ENCODE peak calls at places on chromosome 7, in ten cellular contexts. V is fibroblast of lung; M is CD8-positive, alpha-beta T cell; S is stomach; T is ovary; D is MM.1S; O is suprapubic skin; P is gastrocnemius medialis; R is left lung; X is CD4-positive, alpha-beta T cell. W is an unnamed sample. For H3K27me3, the result is how much of the 10 kb centered on the place peaks cover.

GRCh38 chr7:78924581-78924980 is 528.9 kb downstream of the MAGI2 start:
- DNase-seq in X (no peak), V (peak), M (no peak), T (no peak), S (no peak), D (no peak), R (no peak), P (no peak), O (no peak), W (no peak)

GRCh38 chr7:141073173-141073640 is 657 bp upstream of the TMEM178B start:
- DNase-seq in P (no peak), O (no peak), M (no peak), V (peak), S (no peak), T (no peak), R (no peak), D (peak), X (no peak), W (no peak)

GRCh38 chr7:100822236-100823139 is 4.8 kb downstream of the EPHB4 start:
- DNase-seq in M (no peak), P (no peak), X (no peak), S (no peak), O (no peak), D (no peak), R (no peak), V (no peak), T (peak), W (no peak)

GRCh38 chr7:132618271-132618955 is 42.1 kb upstream of the PLXNA4 start:
- DNase-seq in R (no peak), O (no peak), S (no peak), D (no peak), V (no peak), T (no peak), M (no peak), P (no peak), X (no peak), W (no peak)

GRCh38 chr7:142866361-142867096 is 11.7 kb downstream of the EPHB6 start:
- DNase-seq in S (peak), V (peak), X (no peak), D (peak), T (no peak), M (no peak), R (peak), P (no peak), O (no peak), W (no peak)

GRCh38 chr7:112782498-112782897 is 7.7 kb downstream of the TMEM168 start:
- DNase-seq in T (no peak), X (no peak), S (no peak), O (no peak), P (no peak), M (no peak), D (no peak), R (no peak), V (peak), W (no peak)

GRCh38 chr7:157558061-157558460 is 221.3 kb downstream of the DNAJB6 start:
- DNase-seq in O (peak), T (no peak), X (no peak), P (no peak), S (no peak), R (peak), M (no peak), V (no peak), D (no peak), W (no peak)

GRCh38 chr7:141617280-141617679 is 66.1 kb downstream of the AGK start:
- DNase-seq in V (no peak), X (no peak), M (no peak), P (no peak), D (no peak), T (no peak), O (no peak), R (no peak), S (no peak), W (no peak)

GRCh38 chr7:135710417-135711138 is 17.4 kb downstream of the SLC13A4 start:
- DNase-seq in X (no peak), V (no peak), T (no peak), D (no peak), S (no peak), O (no peak), M (no peak), R (no peak), P (no peak), W (no peak)

GRCh38 chr7:150368098-150368883 is at the start of gene REPIN1:
- DNase-seq in D (peak), T (peak), O (peak), S (peak), M (peak), V (peak), P (peak), X (peak), R (peak), W (peak)

GRCh38 chr7:64308019-64308275 is 5.8 kb upstream of the ZNF736 start:
- DNase-seq in T (peak), D (no peak), M (no peak), V (no peak), R (no peak), X (no peak), O (no peak), P (no peak), S (no peak), W (no peak)

GRCh38 chr7:133491846-133492652 is 239.2 kb downstream of the EXOC4 start:
- DNase-seq in P (no peak), D (no peak), O (no peak), T (no peak), R (no peak), M (no peak), V (no peak), S (no peak), X (no peak), W (no peak)

GRCh38 chr7:411677-412312 is 107.9 kb downstream of the PDGFA start:
- DNase-seq in O (peak), M (no peak), X (peak), P (no peak), S (no peak), T (no peak), D (no peak), V (no peak), R (peak), W (no peak)

GRCh38 chr7:122038904-122039303 is 105.1 kb downstream of the AASS start:
- DNase-seq in D (no peak), T (no peak), O (no peak), X (no peak), S (no peak), P (no peak), R (no peak), M (no peak), V (no peak), W (no peak)

GRCh38 chr7:45088821-45089313 is at the start of gene NACAD:
- DNase-seq in M (no peak), X (no peak), V (no peak), S (peak), P (no peak), T (peak), D (no peak), O (peak), R (peak), W (no peak)

GRCh38 chr7:99141756-99142726 is 1.9 kb downstream of the SMURF1 start:
- DNase-seq in D (no peak), V (peak), X (peak), O (peak), S (peak), R (peak), M (peak), T (peak), P (peak), W (peak)

GRCh38 chr7:158023563-158024350 is 563.9 kb downstream of the PTPRN2 start:
- DNase-seq in P (no peak), M (no peak), R (peak), D (peak), V (no peak), S (peak), T (no peak), X (no peak), O (no peak), W (no peak)

GRCh38 chr7:84614821-84615506 is 420.4 kb upstream of the SEMA3A start:
- DNase-seq in V (peak), T (no peak), P (no peak), M (no peak), R (no peak), O (no peak), X (no peak), S (no peak), D (no peak), W (no peak)

GRCh38 chr7:111872837-111873646 is 310.8 kb upstream of the IMMP2L start:
- DNase-seq in V (no peak), O (no peak), D (no peak), T (no peak), M (no peak), P (no peak), R (no peak), S (no peak), X (no peak), W (no peak)

GRCh38 chr7:50660830-50661175 is 95.6 kb upstream of the DDC start:
- DNase-seq in D (no peak), R (no peak), O (no peak), X (no peak), T (no peak), S (no peak), V (no peak), P (no peak), M (no peak), W (no peak)

GRCh38 chr7:84674236-84674913 is 479.8 kb upstream of the SEMA3A start:
- DNase-seq in P (no peak), T (no peak), R (no peak), O (no peak), X (no peak), D (no peak), V (peak), S (no peak), M (no peak), W (no peak)

GRCh38 chr7:112485766-112486165 is 5.0 kb downstream of the LSMEM1 start:
- DNase-seq in D (no peak), O (no peak), S (no peak), R (no peak), X (no peak), V (peak), P (no peak), T (no peak), M (no peak), W (no peak)

GRCh38 chr7:48255046-48255445 is 83.8 kb downstream of the ABCA13 start:
- DNase-seq in S (no peak), P (no peak), T (no peak), M (no peak), X (no peak), O (no peak), R (no peak), D (peak), V (peak), W (no peak)

GRCh38 chr7:142516038-142516501 is 233.2 kb upstream of the PRSS1 start:
- DNase-seq in M (no peak), X (peak), R (peak), P (no peak), T (no peak), O (no peak), D (peak), V (peak), S (no peak), W (peak)

GRCh38 chr7:151247016-151247580 is 1.4 kb downstream of the SMARCD3 start:
- DNase-seq in P (peak), M (no peak), D (no peak), O (peak), R (no peak), V (no peak), S (no peak), T (no peak), X (no peak), W (no peak)

GRCh38 chr7:6365451-6365850 is 82.3 kb downstream of the DAGLB start:
- DNase-seq in V (no peak), S (no peak), R (no peak), O (no peak), P (no peak), M (no peak), X (no peak), T (no peak), D (no peak), W (no peak)

GRCh38 chr7:140165422-140165821 is 11.4 kb downstream of the KDM7A start:
- DNase-seq in D (no peak), R (no peak), V (peak), X (no peak), M (no peak), O (no peak), P (no peak), S (no peak), T (no peak), W (peak)

GRCh38 chr7:79452495-79453265 is 787 bp downstream of the MAGI2 start:
- DNase-seq in X (no peak), S (no peak), T (peak), O (peak), P (no peak), V (peak), D (no peak), R (peak), M (no peak), W (no peak)

GRCh38 chr7:142795339-142795863 is 24.6 kb downstream of the PRSS2 start:
- DNase-seq in D (no peak), S (no peak), M (peak), T (no peak), R (no peak), V (no peak), P (no peak), X (peak), O (peak), W (no peak)

GRCh38 chr7:42035205-42035604 is 201.8 kb downstream of the GLI3 start:
- DNase-seq in T (no peak), P (no peak), S (no peak), D (no peak), O (no peak), X (no peak), V (peak), M (no peak), R (no peak), W (no peak)

GRCh38 chr7:159060440-159060839 is 84.2 kb downstream of the VIPR2 start:
- DNase-seq in S (no peak), T (no peak), X (no peak), M (no peak), D (no peak), R (no peak), O (no peak), V (no peak), P (no peak), W (no peak)

GRCh38 chr7:135205850-135206249 is 5.5 kb downstream of the WDR91 start:
- DNase-seq in X (no peak), D (no peak), P (no peak), S (no peak), O (no peak), T (no peak), M (no peak), R (no peak), V (no peak), W (no peak)

GRCh38 chr7:142511801-142512200 is 237.5 kb upstream of the PRSS1 start:
- DNase-seq in P (no peak), X (no peak), V (no peak), M (no peak), O (no peak), T (no peak), S (no peak), R (no peak), D (no peak), W (no peak)

GRCh38 chr7:149859369-149859768 is 14.4 kb upstream of the ATP6V0E2 start:
- DNase-seq in P (no peak), S (no peak), X (no peak), O (no peak), T (no peak), V (no peak), D (no peak), M (no peak), R (no peak), W (no peak)

GRCh38 chr7:12802070-12802469 is 114.6 kb downstream of the ARL4A start:
- DNase-seq in S (peak), O (peak), V (no peak), X (no peak), R (no peak), T (no peak), D (no peak), M (no peak), P (no peak), W (no peak)

GRCh38 chr7:141418087-141418486 is 133.1 kb upstream of the AGK start:
- DNase-seq in D (no peak), T (no peak), S (no peak), V (no peak), R (no peak), X (no peak), O (no peak), P (no peak), M (no peak), W (no peak)

GRCh38 chr7:30896041-30896440 is 15.6 kb upstream of the AQP1 start:
- DNase-seq in M (no peak), R (no peak), X (no peak), V (no peak), O (no peak), P (no peak), S (no peak), D (no peak), T (no peak), W (no peak)

GRCh38 chr7:132242192-132242812 is 334.0 kb downstream of the PLXNA4 start:
- DNase-seq in V (no peak), R (no peak), S (no peak), P (no peak), X (no peak), T (no peak), O (no peak), M (no peak), D (no peak), W (no peak)

DNA sequence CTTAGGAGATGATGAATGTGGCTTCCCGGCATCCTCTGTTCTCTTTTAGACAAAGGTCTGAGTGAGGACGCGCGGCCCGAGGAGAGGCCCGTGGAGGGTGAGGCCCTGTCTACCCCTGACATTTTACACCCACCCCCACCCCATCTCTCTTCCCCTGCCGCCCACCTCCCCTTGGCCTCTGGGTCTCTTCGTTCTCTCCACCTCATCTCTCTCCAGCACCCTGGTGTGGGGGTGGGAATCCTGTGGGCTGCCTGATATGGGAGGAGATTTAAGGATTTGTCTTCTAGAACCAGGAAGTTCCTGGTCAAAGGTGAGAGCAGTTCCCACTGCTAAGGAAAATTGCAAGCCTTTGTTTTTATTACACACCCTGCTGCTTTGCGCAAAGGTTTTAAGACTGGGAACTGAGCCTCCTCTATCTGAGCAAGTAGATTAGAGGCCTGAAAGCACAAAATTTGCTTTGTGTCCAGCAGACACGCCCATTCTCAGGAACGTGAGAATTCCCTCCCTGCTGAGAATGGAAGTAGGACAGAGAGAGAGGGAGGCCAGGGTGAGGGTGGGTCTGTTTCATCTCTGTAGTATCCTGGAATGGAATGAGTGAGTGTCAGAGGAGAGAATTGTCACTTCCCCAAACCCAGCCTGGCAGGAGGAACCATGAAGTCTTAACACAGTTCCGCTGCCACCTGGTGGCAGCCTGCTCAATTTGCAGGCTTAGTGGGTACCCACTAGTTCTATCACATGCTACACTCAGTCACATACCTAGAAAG is 91.2 kb downstream of the GTF2IRD1 start:
- DNase-seq in M (no peak), T (no peak), O (no peak), V (peak), S (peak), P (no peak), X (no peak), D (peak), R (peak), W (peak)
- TF ChIP-seq CTCF in M (no peak), T (no peak), O (no peak), V (peak), S (peak), P (peak), X (peak), D (peak), R (peak), W (peak)

DNA sequence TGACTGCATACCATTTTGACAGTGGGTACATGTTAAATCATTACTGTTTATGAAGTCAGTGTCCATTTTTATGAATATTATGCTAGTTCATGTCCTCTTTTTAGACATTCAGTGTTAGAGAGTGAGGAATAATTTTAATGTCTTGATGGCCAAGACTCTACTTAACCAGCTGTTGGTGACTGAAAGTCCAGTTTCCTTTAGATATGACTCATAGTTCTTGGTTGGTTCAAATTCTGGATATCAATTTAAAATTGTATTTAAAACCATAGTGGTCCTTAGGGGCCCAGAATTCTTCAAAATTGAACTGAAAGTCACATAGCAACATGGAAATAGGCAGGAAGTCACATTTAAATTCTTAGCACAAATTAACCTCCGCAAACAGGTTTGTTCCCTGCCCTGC is 196.5 kb upstream of the PRPS1L1 start:
- DNase-seq in V (no peak), D (no peak), S (no peak), O (no peak), R (no peak), X (no peak), P (no peak), M (no peak), T (no peak), W (no peak)
- H3K27me3 ChIP-seq in V (under half), D (under half), S (under half), O (under half), R (under half), X (under half), P (under half), M (under half), T (under half), W (under half)

GRCh38 chr7:95213148-95213547 is 111.2 kb downstream of the PON1 start:
- DNase-seq in V (no peak), X (no peak), P (no peak), O (no peak), T (no peak), D (no peak), S (no peak), M (no peak), R (no peak), W (no peak)

GRCh38 chr7:95209276-95209675 is 115.1 kb downstream of the PON1 start:
- DNase-seq in M (no peak), T (no peak), R (no peak), P (no peak), D (no peak), X (no peak), V (peak), O (no peak), S (no peak), W (no peak)

GRCh38 chr7:95213809-95214492 is 110.4 kb downstream of the PON1 start:
- DNase-seq in P (peak), S (no peak), V (peak), X (no peak), M (no peak), D (no peak), T (no peak), R (peak), O (peak), W (no peak)

GRCh38 chr7:95205821-95206220 is 118.5 kb downstream of the PON1 start:
- DNase-seq in S (no peak), M (no peak), R (no peak), D (no peak), P (no peak), X (no peak), T (no peak), V (peak), O (no peak), W (peak)

GRCh38 chr7:95209778-95210177 is 114.6 kb downstream of the PON1 start:
- DNase-seq in M (no peak), V (peak), R (no peak), O (no peak), S (no peak), T (no peak), P (no peak), X (no peak), D (no peak), W (no peak)
- H3K27ac ChIP-seq in M (no peak), V (no peak), R (no peak), O (no peak), S (no peak), T (no peak), P (no peak), X (no peak), D (no peak), W (no peak)

GRCh38 chr7:137747359-137748031 is 99.3 kb downstream of the DGKI start:
- DNase-seq in X (no peak), P (no peak), R (no peak), M (no peak), V (no peak), D (no peak), T (no peak), O (no peak), S (no peak), W (no peak)
- TF ChIP-seq CTCF in X (no peak), P (no peak), R (no peak), M (no peak), V (no peak), D (no peak), T (no peak), O (no peak), S (no peak), W (no peak)

GRCh38 chr7:105768117-105768516 is 108.3 kb downstream of the ATXN7L1 start:
- DNase-seq in T (no peak), S (no peak), V (no peak), R (no peak), X (no peak), D (no peak), P (no peak), O (no peak), M (no peak), W (no peak)

GRCh38 chr7:105765846-105766245 is 110.6 kb downstream of the ATXN7L1 start:
- DNase-seq in S (no peak), X (no peak), D (no peak), R (no peak), O (no peak), M (no peak), P (no peak), V (no peak), T (no peak), W (no peak)

GRCh38 chr7:105766421-105767191 is 109.8 kb downstream of the ATXN7L1 start:
- DNase-seq in T (no peak), M (no peak), S (no peak), V (peak), O (no peak), X (no peak), P (no peak), D (no peak), R (no peak), W (no peak)

GRCh38 chr7:105760549-105761447 is 115.6 kb downstream of the ATXN7L1 start:
- DNase-seq in V (peak), S (no peak), R (no peak), O (no peak), T (no peak), D (no peak), P (no peak), X (peak), M (no peak), W (no peak)

GRCh38 chr7:105764506-105764905 is 111.9 kb downstream of the ATXN7L1 start:
- DNase-seq in V (no peak), D (no peak), S (no peak), R (no peak), M (no peak), T (no peak), O (no peak), P (no peak), X (no peak), W (no peak)
- H3K27me3 ChIP-seq in V (under half), D (under half), S (under half), R (under half), M (under half), T (under half), O (under half), P (under half), X (under half), W (under half)

GRCh38 chr7:130380121-130380860 is at the start of gene CPA1:
- DNase-seq in R (no peak), M (no peak), X (no peak), P (no peak), S (no peak), T (peak), V (no peak), O (no peak), D (no peak), W (no peak)
- H3K27ac ChIP-seq in R (no peak), M (no peak), X (no peak), P (no peak), S (no peak), T (peak), V (no peak), O (no peak), D (no peak), W (no peak)

W was measured in AG04450.